ENCODE peak calls at places on chromosomes 12 and 14, in six cellular contexts. A is dermis blood vessel endothelial cell, B is HT-29, J is esophagus squamous epithelium, F is AG04450, O is kidney glomerular epithelial cell. U is an unnamed sample.

GRCh38 chr12:26319511-26319910 is 124.1 kb downstream of the SSPN start:
- DNase-seq in J (no peak), O (peak), B (no peak), F (peak), A (peak), U (no peak)

GRCh38 chr12:22525426-22525825 is 18.9 kb downstream of the C2CD5 start:
- DNase-seq in A (peak), B (no peak), O (no peak), F (no peak), J (no peak), U (no peak)

GRCh38 chr14:52862652-52863338 is 71.4 kb upstream of the GNPNAT1 start:
- DNase-seq in F (peak), O (peak), B (peak), J (no peak), A (peak), U (no peak)

GRCh38 chr14:23399136-23399535 is 8.9 kb downstream of the MYH6 start:
- DNase-seq in F (no peak), B (no peak), J (no peak), A (no peak), O (no peak), U (no peak)

GRCh38 chr12:100427078-100427477 is 46.6 kb upstream of the NR1H4 start:
- DNase-seq in B (peak), O (peak), F (no peak), A (no peak), J (no peak), U (no peak)

GRCh38 chr14:92610849-92611271 is 97.3 kb downstream of the RIN3 start:
- DNase-seq in F (no peak), J (no peak), B (no peak), O (no peak), A (peak), U (no peak)

GRCh38 chr14:104159990-104160389 is 21.6 kb downstream of the KIF26A start:
- DNase-seq in F (no peak), O (no peak), J (no peak), A (no peak), B (no peak), U (no peak)

GRCh38 chr14:96816281-96816680 is 19.1 kb downstream of the VRK1 start:
- DNase-seq in J (no peak), A (no peak), F (no peak), O (no peak), B (no peak), U (no peak)

GRCh38 chr12:79366374-79366773 is 324.4 kb downstream of the PAWR start:
- DNase-seq in J (no peak), A (no peak), O (no peak), B (no peak), F (no peak), U (no peak)

GRCh38 chr14:89143595-89143994 is 273.4 kb downstream of the FOXN3 start:
- DNase-seq in A (no peak), J (no peak), B (no peak), F (no peak), O (no peak), U (no peak)

GRCh38 chr14:31692376-31692781 is 131.2 kb downstream of the NUBPL start:
- DNase-seq in J (no peak), F (no peak), B (no peak), A (peak), O (no peak), U (no peak)

GRCh38 chr12:2282321-2282720 is 229.5 kb downstream of the CACNA1C start:
- DNase-seq in J (no peak), O (no peak), A (no peak), B (no peak), F (no peak), U (no peak)

GRCh38 chr12:107775093-107775721 is 703 bp downstream of the ASCL4 start:
- DNase-seq in A (peak), O (no peak), B (no peak), J (no peak), F (no peak), U (no peak)

GRCh38 chr12:59808317-59808910 is 212.6 kb downstream of the SLC16A7 start:
- DNase-seq in F (no peak), B (peak), J (no peak), A (peak), O (peak), U (no peak)

GRCh38 chr12:12379831-12380730 is 23.2 kb downstream of the BORCS5 start:
- DNase-seq in B (no peak), F (no peak), J (no peak), A (no peak), O (no peak), U (peak)

GRCh38 chr14:91681893-91682563 is 49.9 kb downstream of the CATSPERB start:
- DNase-seq in A (no peak), J (no peak), B (no peak), O (no peak), F (no peak), U (no peak)

GRCh38 chr12:1013618-1014489 is 22.8 kb downstream of the ERC1 start:
- DNase-seq in F (peak), O (peak), A (peak), B (no peak), J (no peak), U (no peak)

U was measured in T-helper 17 cell.